ENCODE peak calls at places on chromosomes 2 and 18, in eight cellular contexts. L is heart right ventricle; C is CD8-positive, alpha-beta memory T cell; M is neural progenitor cell; T is GM23248; Q is body of pancreas; Y is sigmoid colon; X is CD8-positive, alpha-beta T cell. H is an unnamed sample. For H3K9me3 and H3K4me1, the result is how much of the 10 kb centered on the place peaks cover.

GRCh38 chr2:218832520-218832919 is 917 bp upstream of the PRKAG3 start:
- DNase-seq in L (peak), C (no peak), M (no peak), T (peak), Q (no peak), Y (no peak), X (no peak), H (peak)

GRCh38 chr2:239065962-239066361 is 218.1 kb downstream of the TWIST2 start:
- DNase-seq in L (no peak), C (no peak), M (no peak), T (no peak), Q (no peak), Y (no peak), X (no peak), H (no peak)

GRCh38 chr2:197159681-197160211 is 150.8 kb downstream of the ANKRD44 start:
- DNase-seq in L (no peak), C (no peak), M (no peak), T (peak), Q (no peak), Y (no peak), X (no peak), H (no peak)

GRCh38 chr2:228059735-228060134 is 121.8 kb downstream of the SPHKAP start:
- DNase-seq in L (no peak), C (no peak), M (no peak), T (no peak), Q (no peak), Y (no peak), X (no peak), H (no peak)

GRCh38 chr2:201618744-201619654 is 24.3 kb downstream of the TMEM237 start:
- DNase-seq in L (peak), C (no peak), M (no peak), T (peak), Q (peak), Y (peak), X (no peak), H (no peak)

GRCh38 chr2:218980800-218981389 is 4.1 kb downstream of the FEV start:
- DNase-seq in L (no peak), C (no peak), M (no peak), T (peak), Q (no peak), Y (peak), X (no peak), H (no peak)

GRCh38 chr18:31555971-31556747 is 35.5 kb upstream of the TTR start:
- DNase-seq in L (peak), C (no peak), M (peak), T (peak), Q (peak), Y (no peak), X (no peak), H (no peak)

GRCh38 chr2:183991973-183992372 is 606.4 kb upstream of the ZNF804A start:
- DNase-seq in L (no peak), C (no peak), M (no peak), T (no peak), Q (no peak), Y (no peak), X (no peak), H (no peak)

GRCh38 chr2:42843131-42843530 is 50.7 kb upstream of the HAAO start:
- DNase-seq in L (no peak), C (no peak), M (no peak), T (no peak), Q (no peak), Y (no peak), X (no peak), H (peak)

GRCh38 chr2:111702119-111702808 is 181.7 kb downstream of the ANAPC1 start:
- DNase-seq in L (peak), C (peak), M (peak), T (peak), Q (peak), Y (no peak), X (peak), H (no peak)

GRCh38 chr2:3398837-3399236 is 19.3 kb downstream of the TRAPPC12 start:
- DNase-seq in L (no peak), C (no peak), M (peak), T (no peak), Q (no peak), Y (no peak), X (no peak), H (no peak)

GRCh38 chr2:132991464-132992045 is 321.6 kb upstream of the LYPD1 start:
- DNase-seq in L (no peak), C (no peak), M (no peak), T (no peak), Q (no peak), Y (no peak), X (no peak), H (no peak)

GRCh38 chr2:107932483-107932882 is 53.8 kb upstream of the SLC5A7 start:
- DNase-seq in L (no peak), C (no peak), M (no peak), T (peak), Q (no peak), Y (no peak), X (no peak), H (no peak)

GRCh38 chr2:241157841-241158545 is 7.7 kb downstream of the PPP1R7 start:
- DNase-seq in L (no peak), C (no peak), M (no peak), T (peak), Q (no peak), Y (no peak), X (no peak), H (no peak)

GRCh38 chr2:68653538-68653982 is 10.2 kb downstream of the PROKR1 start:
- DNase-seq in L (peak), C (peak), M (no peak), T (no peak), Q (no peak), Y (no peak), X (peak), H (no peak)

GRCh38 chr2:95331606-95332005 is 34.5 kb downstream of the KCNIP3 start:
- DNase-seq in L (no peak), C (no peak), M (no peak), T (no peak), Q (no peak), Y (no peak), X (no peak), H (no peak)

GRCh38 chr2:241190291-241190981 is 2.0 kb downstream of the ANO7 start:
- DNase-seq in L (no peak), C (no peak), M (no peak), T (no peak), Q (no peak), Y (no peak), X (no peak), H (no peak)

GRCh38 chr2:71101656-71102055 is 28.4 kb downstream of the MCEE start:
- DNase-seq in L (no peak), C (no peak), M (no peak), T (peak), Q (no peak), Y (no peak), X (no peak), H (no peak)

GRCh38 chr2:67272195-67272594 is 124.9 kb upstream of the ETAA1 start:
- DNase-seq in L (no peak), C (no peak), M (no peak), T (peak), Q (no peak), Y (no peak), X (no peak), H (no peak)

GRCh38 chr18:2923464-2923863 is 76.7 kb downstream of the EMILIN2 start:
- DNase-seq in L (no peak), C (no peak), M (no peak), T (no peak), Q (no peak), Y (no peak), X (no peak), H (no peak)

GRCh38 chr2:240518981-240519380 is 38.8 kb downstream of the ANKMY1 start:
- DNase-seq in L (no peak), C (no peak), M (no peak), T (no peak), Q (no peak), Y (no peak), X (no peak), H (no peak)

GRCh38 chr2:221673248-221673647 is 101.1 kb upstream of the EPHA4 start:
- DNase-seq in L (no peak), C (no peak), M (no peak), T (peak), Q (no peak), Y (no peak), X (no peak), H (no peak)

GRCh38 chr2:23617167-23617787 is 232.3 kb downstream of the KLHL29 start:
- DNase-seq in L (peak), C (no peak), M (no peak), T (peak), Q (peak), Y (peak), X (no peak), H (peak)

GRCh38 chr2:190266314-190266713 is 53.3 kb downstream of the HIBCH start:
- DNase-seq in L (no peak), C (no peak), M (no peak), T (no peak), Q (no peak), Y (no peak), X (no peak), H (no peak)

GRCh38 chr2:190256087-190256486 is 63.5 kb downstream of the HIBCH start:
- DNase-seq in L (no peak), C (no peak), M (no peak), T (no peak), Q (no peak), Y (no peak), X (no peak), H (no peak)

GRCh38 chr2:190267302-190267701 is 52.3 kb downstream of the HIBCH start:
- DNase-seq in L (no peak), C (no peak), M (no peak), T (peak), Q (no peak), Y (no peak), X (no peak), H (no peak)

GRCh38 chr2:190261851-190262250 is 57.8 kb downstream of the HIBCH start:
- DNase-seq in L (no peak), C (no peak), M (no peak), T (no peak), Q (no peak), Y (no peak), X (no peak), H (no peak)
- H3K9me3 ChIP-seq in L (under half), C (under half), M (under half), T (under half), Q (under half), Y (under half), X (under half), H (under half)

DNA sequence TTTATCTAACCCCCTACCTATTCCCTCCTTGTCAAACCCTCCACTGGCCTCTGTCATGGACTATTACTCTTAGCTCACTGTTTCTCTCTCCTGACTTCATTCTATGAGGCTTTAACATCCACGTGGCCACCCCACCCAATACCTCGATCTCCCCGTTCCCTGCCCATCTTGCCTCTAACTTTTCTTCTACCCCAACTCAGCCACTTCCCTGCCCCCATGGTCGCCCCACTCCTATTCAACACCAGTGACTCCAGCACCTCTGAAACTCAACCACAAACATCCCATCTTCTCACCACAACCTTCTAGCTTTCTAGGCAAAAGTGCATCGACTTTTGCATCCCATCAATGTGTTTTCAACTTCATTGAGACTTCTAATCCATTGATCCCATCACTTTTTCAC is 94.2 kb upstream of the EPAS1 start:
- DNase-seq in L (no peak), C (no peak), M (no peak), T (no peak), Q (no peak), Y (no peak), X (peak), H (no peak)
- H3K4me1 ChIP-seq in L (under half), C (under half), M (under half), T (under half), Q (under half), Y (under half), X (under half), H (under half)

DNA sequence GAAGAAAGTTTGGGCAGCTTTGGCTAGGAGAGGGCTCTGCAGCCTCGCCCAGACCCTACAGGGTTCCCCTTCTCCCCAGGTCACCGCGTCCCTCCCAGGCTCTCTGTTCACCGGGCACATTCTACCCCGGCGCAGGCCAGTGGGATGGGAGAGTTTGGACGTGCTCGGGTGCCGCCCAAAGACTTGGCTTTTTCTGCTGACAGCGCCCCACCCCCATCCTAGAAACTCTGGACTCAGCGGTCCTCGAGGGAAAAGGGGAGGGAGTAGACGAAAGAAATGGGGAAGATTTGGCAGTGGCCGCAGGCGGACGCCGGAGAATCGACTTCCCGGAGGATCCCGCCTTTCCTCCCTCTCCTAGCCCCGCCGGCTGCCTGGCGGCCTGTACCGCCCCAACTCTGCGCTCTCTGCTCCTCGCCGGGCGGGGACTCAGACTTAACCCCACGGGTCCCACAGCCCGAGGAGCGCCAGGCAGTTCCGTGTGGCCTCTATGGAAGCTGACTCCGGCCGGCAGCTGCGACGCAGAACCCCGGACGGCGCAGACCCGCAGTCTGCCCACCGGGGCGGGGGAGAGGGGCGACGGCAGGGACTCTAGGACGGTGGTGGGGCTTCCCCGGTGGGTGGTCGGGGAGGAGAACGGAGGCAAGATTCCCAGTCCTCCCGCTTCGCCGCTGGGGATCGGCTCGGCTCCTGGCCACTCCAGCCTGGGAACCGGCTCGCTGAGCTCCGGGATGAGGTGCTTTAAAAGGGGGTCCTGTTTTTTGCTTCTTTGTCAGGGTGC is 865 bp upstream of the SIX2 start:
- DNase-seq in L (peak), C (no peak), M (peak), T (peak), Q (peak), Y (peak), X (no peak), H (no peak)
- H3K9me3 ChIP-seq in L (under half), C (under half), M (under half), T (under half), Q (under half), Y (under half), X (under half), H (under half)

DNA sequence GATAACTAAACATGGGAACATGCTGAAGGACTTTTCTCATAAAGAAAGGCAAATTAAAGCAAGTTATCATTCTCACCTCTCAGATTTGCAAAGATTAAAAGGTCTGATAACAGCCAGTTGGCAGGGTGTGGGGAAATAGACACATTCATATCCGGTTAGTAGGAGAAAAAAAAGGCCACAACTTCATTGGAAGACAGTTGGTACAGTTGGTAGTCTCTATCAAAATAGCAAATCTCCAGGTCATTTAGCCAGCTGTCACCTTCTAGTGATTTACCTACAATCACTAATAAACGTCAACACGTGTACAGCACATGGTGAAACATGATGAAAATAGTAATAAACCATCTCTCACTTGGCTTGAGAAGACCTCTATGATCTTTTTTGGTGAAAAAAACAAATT is 16.6 kb downstream of the INPP5D start:
- DNase-seq in L (no peak), C (no peak), M (no peak), T (no peak), Q (no peak), Y (no peak), X (peak), H (no peak)
- H3K4me1 ChIP-seq in L (under half), C (half or more), M (under half), T (under half), Q (under half), Y (under half), X (half or more), H (under half)

DNA sequence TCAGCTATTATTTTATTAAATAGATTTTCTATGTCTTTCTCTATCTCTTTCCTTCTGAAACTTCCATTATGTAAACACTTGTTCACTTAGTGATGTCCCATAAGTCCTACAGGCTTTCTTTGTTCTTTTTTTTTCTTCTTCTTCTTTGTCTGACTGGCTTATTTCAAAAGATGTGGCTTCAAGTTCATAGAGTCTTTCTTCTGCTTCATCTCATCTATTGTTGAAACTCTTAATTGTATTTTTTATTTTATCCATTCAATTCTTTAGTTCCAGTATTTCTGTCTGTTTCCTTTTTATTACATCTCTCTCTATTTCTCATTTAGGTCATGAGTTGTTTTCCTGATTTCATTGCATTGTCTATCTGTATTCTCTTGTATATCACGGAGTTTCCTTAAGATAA is 38.5 kb downstream of the BOD1L2 start:
- DNase-seq in L (no peak), C (no peak), M (no peak), T (no peak), Q (no peak), Y (no peak), X (no peak), H (no peak)
- H3K9me3 ChIP-seq in L (under half), C (under half), M (under half), T (under half), Q (under half), Y (under half), X (under half), H (under half)

DNA sequence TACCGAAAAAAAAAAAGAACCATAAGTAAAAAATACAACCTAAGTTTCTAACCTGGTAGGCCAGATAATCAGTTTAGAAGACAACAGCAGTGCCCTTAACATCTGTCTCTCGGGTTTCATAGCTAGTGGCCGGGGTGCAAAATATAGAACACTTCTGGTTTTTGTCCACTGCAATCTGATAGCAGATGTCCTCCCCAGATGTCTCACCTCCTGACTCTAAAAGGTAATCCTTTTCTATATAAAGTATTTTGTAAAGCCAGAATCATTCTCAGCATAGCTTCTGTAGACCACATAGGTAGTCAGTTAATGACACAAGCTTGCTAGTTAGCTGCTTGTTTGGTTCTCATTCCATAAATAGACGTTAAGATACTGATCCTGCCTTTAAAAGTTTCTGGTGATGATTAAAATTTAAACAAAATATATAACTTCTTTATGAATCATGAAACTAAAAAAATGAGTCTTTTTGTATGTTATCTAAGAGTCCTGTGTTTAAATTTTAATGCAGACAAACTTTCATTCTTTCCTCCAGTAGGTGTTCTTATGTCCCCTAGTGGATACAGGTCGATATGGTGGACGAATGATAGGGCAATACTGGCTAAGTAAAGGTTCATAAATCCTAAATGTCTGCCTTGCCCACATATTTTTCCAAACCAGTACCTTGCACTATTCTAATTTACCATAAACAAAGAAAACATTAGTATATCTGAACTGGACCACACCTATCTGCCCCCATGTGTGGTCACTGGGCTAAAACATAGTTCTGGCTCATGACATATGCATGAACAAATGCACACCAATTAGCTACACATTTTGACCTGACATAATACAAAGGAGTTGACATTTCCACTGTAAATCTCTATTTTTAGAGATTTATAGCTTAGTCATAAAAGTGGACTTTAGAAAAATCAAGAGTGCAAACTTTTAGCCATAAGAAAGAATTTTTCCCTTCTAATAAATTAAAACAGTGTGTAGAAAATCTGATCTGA is 171.0 kb downstream of the SRBD1 start:
- DNase-seq in L (no peak), C (no peak), M (no peak), T (peak), Q (no peak), Y (no peak), X (no peak), H (no peak)
- H3K4me1 ChIP-seq in L (under half), C (under half), M (under half), T (under half), Q (under half), Y (under half), X (under half), H (under half)

GRCh38 chr2:6845312-6845711 is 20.4 kb downstream of the CMPK2 start:
- DNase-seq in L (no peak), C (no peak), M (peak), T (peak), Q (no peak), Y (no peak), X (no peak), H (no peak)
- H3K9me3 ChIP-seq in L (under half), C (under half), M (under half), T (under half), Q (under half), Y (half or more), X (under half), H (half or more)

GRCh38 chr2:217709496-217710217 is 293.1 kb downstream of the TNS1 start:
- DNase-seq in L (no peak), C (no peak), M (no peak), T (peak), Q (no peak), Y (no peak), X (no peak), H (no peak)
- H3K4me1 ChIP-seq in L (under half), C (under half), M (under half), T (half or more), Q (under half), Y (under half), X (under half), H (under half)

GRCh38 chr2:360124-360523 is 72.2 kb upstream of the ALKAL2 start:
- DNase-seq in L (no peak), C (no peak), M (no peak), T (no peak), Q (no peak), Y (no peak), X (no peak), H (no peak)
- H3K9me3 ChIP-seq in L (under half), C (under half), M (under half), T (under half), Q (under half), Y (under half), X (under half), H (under half)